ENCODE peak calls at places on chromosomes 4 and X, in ten cellular contexts. T, O, R, H, V, F, K, J, E and B are unnamed samples.

GRCh38 chrX:21912989-21913388 is 27.5 kb upstream of the SMS start:
- DNase-seq in H (no peak), R (no peak), V (no peak), E (no peak), K (no peak), O (no peak), T (no peak), J (no peak), F (no peak), B (no peak)

GRCh38 chrX:103817502-103817901 is 14.6 kb downstream of the RAB9B start:
- DNase-seq in V (no peak), R (peak; percentile 74), T (no peak), K (peak; percentile 15), O (peak; percentile 33), H (no peak), F (no peak), E (no peak), J (no peak), B (no peak)

GRCh38 chr4:118849867-118850812 is 14.2 kb upstream of the SEC24D start:
- DNase-seq in F (no peak), K (no peak), E (peak; percentile 41), R (no peak), O (no peak), J (no peak), H (no peak), T (no peak), V (no peak), B (no peak)

GRCh38 chr4:77599378-77599777 is 6.2 kb upstream of the CXCL13 start:
- DNase-seq in J (peak; percentile 16), V (no peak), E (no peak), R (no peak), O (no peak), F (no peak), T (no peak), H (peak; percentile 15), K (peak; percentile 53), B (no peak)

GRCh38 chr4:83237591-83237990 is 47.0 kb downstream of the COQ2 start:
- DNase-seq in T (no peak), J (no peak), R (no peak), E (no peak), V (no peak), F (no peak), K (no peak), O (no peak), H (no peak), B (no peak)

GRCh38 chr4:147326581-147326980 is 154.3 kb upstream of the EDNRA start:
- DNase-seq in K (no peak), H (no peak), J (no peak), V (no peak), T (no peak), E (no peak), O (no peak), R (no peak), F (no peak), B (no peak)

GRCh38 chr4:15231265-15232091 is 196.4 kb upstream of the C1QTNF7 start:
- DNase-seq in K (peak; percentile 64), V (peak; percentile 91), F (peak; percentile 86), H (peak; percentile 34), J (peak; percentile 76), O (peak; percentile 77), R (peak; percentile 97), T (peak; percentile 83), E (peak; percentile 74), B (peak; percentile 17)

GRCh38 chrX:66045894-66046293 is 6.0 kb upstream of the VSIG4 start:
- DNase-seq in V (no peak), R (no peak), T (no peak), K (no peak), O (no peak), F (no peak), J (no peak), E (no peak), H (no peak), B (no peak)

GRCh38 chr4:158930573-158930972 is 161.7 kb downstream of the FNIP2 start:
- DNase-seq in H (no peak), J (no peak), F (no peak), K (no peak), O (no peak), E (no peak), R (no peak), V (no peak), T (no peak), B (no peak)

GRCh38 chr4:2217726-2218125 is 24.2 kb downstream of the HAUS3 start:
- DNase-seq in F (no peak), K (no peak), T (no peak), H (no peak), E (no peak), O (no peak), R (no peak), J (no peak), V (no peak), B (no peak)

GRCh38 chrX:110004210-110004609 is 1.3 kb downstream of the TMEM164 start:
- DNase-seq in K (no peak), J (peak; percentile 47), T (no peak), V (no peak), F (no peak), E (no peak), R (no peak), O (peak; percentile 4), H (no peak), B (no peak)

GRCh38 chr4:174255790-174256189 is 27.7 kb downstream of the FBXO8 start:
- DNase-seq in R (no peak), E (no peak), K (no peak), V (no peak), F (no peak), O (no peak), J (no peak), T (no peak), H (no peak), B (no peak)

GRCh38 chr4:89273741-89274141 is 33.9 kb downstream of the GPRIN3 start:
- DNase-seq in K (no peak), F (no peak), J (no peak), V (no peak), R (no peak), E (no peak), T (no peak), H (peak; percentile 56), O (no peak), B (no peak)

GRCh38 chr4:113050361-113050760 is 908 bp downstream of the ANK2 start:
- DNase-seq in O (no peak), F (no peak), H (no peak), R (no peak), V (no peak), T (no peak), K (no peak), J (no peak), E (no peak), B (no peak)

DNA sequence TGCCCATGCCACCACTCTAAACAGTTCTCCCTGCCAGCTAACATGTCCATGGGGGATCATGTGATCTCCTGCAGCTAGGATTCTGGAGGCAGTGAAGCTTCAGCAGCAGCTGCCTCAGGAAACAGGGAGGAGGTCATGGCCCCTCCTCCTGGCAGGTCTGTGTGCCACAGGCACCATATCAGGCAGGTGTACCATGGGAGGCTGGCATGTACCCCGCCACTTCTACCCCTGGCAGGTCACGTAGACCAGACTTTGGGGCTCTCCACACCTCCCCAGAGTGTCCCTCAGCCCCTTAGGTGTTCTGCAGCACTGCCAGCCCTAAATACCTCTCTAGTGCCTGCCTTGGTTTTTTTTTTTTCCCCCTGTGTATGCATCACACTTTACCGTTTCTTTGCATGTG is 110.5 kb upstream of the FAM47C start:
- DNase-seq in R (no peak), O (no peak), H (no peak), T (no peak), F (no peak), E (no peak), V (no peak), K (no peak), J (no peak), B (no peak)
- TF ChIP-seq POLR2A in R (no peak), O (no peak), H (no peak), T (no peak), F (no peak), E (no peak), V (no peak), K (no peak), J (no peak), B (no peak)

GRCh38 chrX:154097597-154098541 is at the start of gene MECP2:
- DNase-seq in O (peak; percentile 89), E (peak; percentile 86), H (peak; percentile 95), R (peak; percentile 81), J (peak; percentile 94), F (peak; percentile 91), T (peak; percentile 94), V (peak; percentile 96), K (peak; percentile 80), B (peak; percentile 85)
- TF ChIP-seq POLR2A in O (no peak), E (no peak), H (peak; percentile 31), R (peak; percentile 53), J (peak; percentile 27), F (peak; percentile 24), T (peak; percentile 49), V (no peak), K (no peak), B (peak; percentile 35)

GRCh38 chr4:145938618-145939177 is at the start of gene ZNF827:
- DNase-seq in V (peak; percentile 84), K (peak; percentile 64), O (peak; percentile 57), F (peak; percentile 72), E (peak; percentile 76), T (peak; percentile 67), H (no peak), R (peak; percentile 43), J (peak; percentile 88), B (no peak)

GRCh38 chr4:145935253-145936141 is 3.1 kb downstream of the ZNF827 start:
- DNase-seq in R (no peak), F (peak; percentile 77), K (no peak), E (peak; percentile 55), V (no peak), T (no peak), J (peak; percentile 75), O (no peak), H (no peak), B (no peak)

GRCh38 chr4:145936142-145937020 is 2.2 kb downstream of the ZNF827 start:
- DNase-seq in J (peak; percentile 74), V (peak; percentile 85), H (no peak), R (peak; percentile 19), K (no peak), E (peak; percentile 74), T (peak; percentile 78), F (peak; percentile 77), O (peak; percentile 58), B (peak; percentile 50)

GRCh38 chr4:145937990-145938611 is 522 bp downstream of the ZNF827 start:
- DNase-seq in K (no peak), E (peak; percentile 40), J (peak; percentile 21), O (peak; percentile 10), V (no peak), R (no peak), F (peak; percentile 26), T (no peak), H (no peak), B (no peak)

GRCh38 chr4:145937021-145937861 is 1.4 kb downstream of the ZNF827 start:
- DNase-seq in R (peak; percentile 36), J (peak; percentile 60), K (no peak), E (peak; percentile 72), O (peak; percentile 58), F (peak; percentile 80), T (peak; percentile 78), H (no peak), V (peak; percentile 85), B (no peak)
- TF ChIP-seq POLR2A in R (no peak), J (no peak), K (no peak), E (peak; percentile 62), O (peak; percentile 54), F (no peak), T (no peak), H (peak; percentile 45), V (peak; percentile 25), B (peak; percentile 37)

DNA sequence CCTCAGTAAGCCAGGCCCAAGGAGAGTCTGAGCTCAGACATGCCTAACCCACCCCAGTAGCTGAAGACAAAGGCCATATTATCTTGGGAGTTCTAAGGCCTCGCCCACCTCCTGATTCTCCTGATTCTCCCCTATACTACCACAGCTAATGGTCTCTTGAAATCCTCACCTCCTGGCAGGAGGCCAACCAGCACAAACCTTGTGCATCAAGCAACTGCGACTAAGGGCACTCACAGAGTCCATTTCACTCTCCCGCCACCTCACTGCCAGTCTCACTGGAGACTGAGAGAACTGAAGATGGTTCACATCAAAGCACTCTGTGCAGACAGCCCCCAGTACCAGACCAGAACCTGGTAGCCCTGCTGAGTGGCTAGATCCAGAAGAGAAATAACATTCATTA is 102.1 kb upstream of the KLF8 start:
- DNase-seq in V (no peak), H (no peak), E (no peak), J (no peak), R (no peak), F (no peak), O (no peak), K (no peak), T (no peak), B (no peak)
- TF ChIP-seq POLR2A in V (no peak), H (no peak), E (no peak), J (no peak), R (no peak), F (no peak), O (no peak), K (no peak), T (no peak), B (no peak)